ENCODE peak calls at places on chromosomes 6 and 20, in five cellular contexts. One of them, this sample, is unnamed.

GRCh38 chr20:17870063-17870740 is 98.4 kb downstream of the SNX5 start:
- DNase-seq in activated CD4-positive, CD25-positive, alpha-beta regulatory T cell: no peak
- DNase-seq in lung microvascular endothelial cell: no peak
- DNase-seq in nucleus accumbens: no peak
- DNase-seq in hypothalamus: no peak
- DNase-seq in this sample: no peak

GRCh38 chr6:135722679-135723078 is 128.8 kb upstream of the PDE7B start:
- DNase-seq in nucleus accumbens: no peak
- DNase-seq in lung microvascular endothelial cell: peak
- DNase-seq in activated CD4-positive, CD25-positive, alpha-beta regulatory T cell: no peak
- DNase-seq in hypothalamus: no peak
- DNase-seq in this sample: peak

GRCh38 chr20:63659370-63659769 is 1.3 kb downstream of the RTEL1 start:
- DNase-seq in activated CD4-positive, CD25-positive, alpha-beta regulatory T cell: no peak
- DNase-seq in hypothalamus: no peak
- DNase-seq in nucleus accumbens: no peak
- DNase-seq in lung microvascular endothelial cell: no peak
- DNase-seq in this sample: no peak

GRCh38 chr6:105628156-105628860 is 225.4 kb upstream of the PREP start:
- DNase-seq in lung microvascular endothelial cell: no peak
- DNase-seq in nucleus accumbens: no peak
- DNase-seq in activated CD4-positive, CD25-positive, alpha-beta regulatory T cell: no peak
- DNase-seq in hypothalamus: no peak
- DNase-seq in this sample: no peak

GRCh38 chr6:120083186-120083585 is 733.6 kb upstream of the MAN1A1 start:
- DNase-seq in activated CD4-positive, CD25-positive, alpha-beta regulatory T cell: no peak
- DNase-seq in lung microvascular endothelial cell: no peak
- DNase-seq in hypothalamus: no peak
- DNase-seq in nucleus accumbens: no peak
- DNase-seq in this sample: no peak

GRCh38 chr6:143061597-143062385 is 1.1 kb downstream of the AIG1 start:
- DNase-seq in activated CD4-positive, CD25-positive, alpha-beta regulatory T cell: no peak
- DNase-seq in hypothalamus: no peak
- DNase-seq in nucleus accumbens: no peak
- DNase-seq in lung microvascular endothelial cell: no peak
- DNase-seq in this sample: no peak

GRCh38 chr6:43101497-43101896 is 25.4 kb downstream of the PTK7 start:
- DNase-seq in hypothalamus: no peak
- DNase-seq in nucleus accumbens: no peak
- DNase-seq in lung microvascular endothelial cell: no peak
- DNase-seq in activated CD4-positive, CD25-positive, alpha-beta regulatory T cell: no peak
- DNase-seq in this sample: no peak

GRCh38 chr6:51153109-51153508 is 334.4 kb downstream of the TFAP2B start:
- DNase-seq in hypothalamus: no peak
- DNase-seq in nucleus accumbens: no peak
- DNase-seq in lung microvascular endothelial cell: no peak
- DNase-seq in activated CD4-positive, CD25-positive, alpha-beta regulatory T cell: no peak
- DNase-seq in this sample: no peak

GRCh38 chr6:11218827-11219826 is 13.3 kb downstream of the NEDD9 start:
- DNase-seq in lung microvascular endothelial cell: peak
- DNase-seq in activated CD4-positive, CD25-positive, alpha-beta regulatory T cell: no peak
- DNase-seq in hypothalamus: no peak
- DNase-seq in nucleus accumbens: no peak
- DNase-seq in this sample: no peak

GRCh38 chr20:13142143-13142542 is 78.9 kb upstream of the ISM1 start:
- DNase-seq in nucleus accumbens: no peak
- DNase-seq in hypothalamus: no peak
- DNase-seq in activated CD4-positive, CD25-positive, alpha-beta regulatory T cell: no peak
- DNase-seq in lung microvascular endothelial cell: peak
- DNase-seq in this sample: no peak

GRCh38 chr6:72760130-72760793 is 138.4 kb downstream of the KCNQ5 start:
- DNase-seq in lung microvascular endothelial cell: no peak
- DNase-seq in activated CD4-positive, CD25-positive, alpha-beta regulatory T cell: no peak
- DNase-seq in nucleus accumbens: no peak
- DNase-seq in hypothalamus: no peak
- DNase-seq in this sample: no peak

GRCh38 chr20:48107560-48107959 is 322.3 kb upstream of the SULF2 start:
- DNase-seq in nucleus accumbens: no peak
- DNase-seq in lung microvascular endothelial cell: peak
- DNase-seq in hypothalamus: no peak
- DNase-seq in activated CD4-positive, CD25-positive, alpha-beta regulatory T cell: no peak
- DNase-seq in this sample: peak

This sample was measured in epithelial cell of proximal tubule.